ENCODE peak calls at places on chromosomes 13 and 19, in seven cellular contexts. B is nephron progenitor cell, R is NCI-H460, M is heart right ventricle, H is adipocyte, S is substantia nigra, D is SJSA1. J is an unnamed sample.

GRCh38 chr19:46637224-46637623 is 1.2 kb upstream of the GNG8 start:
- DNase-seq in H (no peak), B (no peak), M (no peak), D (no peak), R (no peak), S (no peak), J (no peak)

GRCh38 chr13:53092931-53093330 is 64.3 kb downstream of the OLFM4 start:
- DNase-seq in R (no peak), H (no peak), M (no peak), S (no peak), D (no peak), B (no peak), J (no peak)

GRCh38 chr13:19665427-19665859 is 32.0 kb downstream of the MPHOSPH8 start:
- DNase-seq in R (no peak), B (no peak), S (no peak), M (no peak), D (no peak), H (no peak), J (no peak)

GRCh38 chr19:54233941-54234340 is 8.6 kb downstream of the LILRA6 start:
- DNase-seq in D (no peak), M (no peak), R (no peak), S (no peak), H (no peak), B (no peak), J (no peak)

GRCh38 chr19:33905937-33906577 is 109.4 kb downstream of the KCTD15 start:
- DNase-seq in B (peak), H (peak), R (no peak), S (no peak), D (no peak), M (peak), J (no peak)

GRCh38 chr19:28199323-28199722 is 1013.6 kb downstream of the UQCRFS1 start:
- DNase-seq in B (no peak), S (no peak), M (no peak), H (no peak), R (no peak), D (no peak), J (no peak)

GRCh38 chr19:10417598-10418280 is 2.6 kb upstream of the PDE4A start:
- DNase-seq in B (peak), R (no peak), D (no peak), H (peak), S (no peak), M (no peak), J (no peak)

GRCh38 chr13:69956343-69956742 is 151.3 kb upstream of the ATXN8OS start:
- DNase-seq in R (no peak), B (no peak), S (no peak), D (no peak), M (no peak), H (no peak), J (no peak)

GRCh38 chr13:94129490-94129894 is 350.0 kb downstream of the DCT start:
- DNase-seq in S (no peak), M (no peak), H (no peak), B (no peak), D (no peak), R (no peak), J (no peak)

GRCh38 chr13:112202266-112202665 is 135.3 kb downstream of the SOX1 start:
- DNase-seq in M (no peak), B (no peak), D (no peak), R (no peak), H (no peak), S (no peak), J (no peak)

GRCh38 chr13:50543767-50544166 is 299.7 kb downstream of the DLEU7 start:
- DNase-seq in S (no peak), D (peak), B (no peak), M (no peak), R (no peak), H (peak), J (no peak)

GRCh38 chr13:107367258-107367657 is 799.3 kb upstream of the ARGLU1 start:
- DNase-seq in R (no peak), B (no peak), M (no peak), H (no peak), D (no peak), S (no peak), J (no peak)

GRCh38 chr13:27122036-27122435 is 49.6 kb downstream of the USP12 start:
- DNase-seq in H (no peak), R (no peak), M (no peak), D (no peak), S (no peak), B (no peak), J (no peak)

GRCh38 chr13:97259787-97260641 is 37.9 kb downstream of the MBNL2 start:
- DNase-seq in R (peak), M (no peak), H (peak), S (no peak), B (peak), D (peak), J (no peak)

GRCh38 chr13:35917942-35918645 is 213.1 kb downstream of the DCLK1 start:
- DNase-seq in H (peak), R (no peak), D (no peak), M (no peak), B (no peak), S (no peak), J (no peak)

GRCh38 chr19:41175825-41176734 is 16.9 kb upstream of the CYP2S1 start:
- DNase-seq in R (peak), B (peak), H (peak), M (no peak), D (peak), S (no peak), J (no peak)

GRCh38 chr13:113421673-113422270 is 31.5 kb downstream of the ADPRHL1 start:
- DNase-seq in R (no peak), B (no peak), H (peak), S (no peak), D (peak), M (no peak), J (no peak)

GRCh38 chr13:30371649-30372265 is 50.5 kb upstream of the UBE2L5 start:
- DNase-seq in S (no peak), B (no peak), M (no peak), H (peak), D (peak), R (no peak), J (no peak)

GRCh38 chr13:69292789-69293425 is 814.7 kb upstream of the ATXN8OS start:
- DNase-seq in S (no peak), D (no peak), B (no peak), R (no peak), H (no peak), M (no peak), J (no peak)

GRCh38 chr13:110055089-110055488 is 251.9 kb downstream of the COL4A1 start:
- DNase-seq in R (no peak), H (no peak), D (no peak), B (no peak), M (no peak), S (no peak), J (no peak)

GRCh38 chr19:12202250-12202649 is 39.4 kb downstream of the ZNF136 start:
- DNase-seq in S (no peak), M (peak), H (no peak), R (no peak), D (no peak), B (no peak), J (no peak)

GRCh38 chr13:111920306-111920931 is 146.5 kb upstream of the SOX1 start:
- DNase-seq in B (no peak), S (no peak), D (no peak), H (no peak), M (no peak), R (no peak), J (no peak)

GRCh38 chr19:50553134-50553703 is 15.0 kb downstream of the LRRC4B start:
- DNase-seq in B (no peak), M (no peak), D (no peak), H (no peak), S (no peak), R (no peak), J (no peak)

GRCh38 chr19:7257148-7258041 is 36.8 kb downstream of the INSR start:
- DNase-seq in D (no peak), R (no peak), H (no peak), M (peak), B (no peak), S (no peak), J (no peak)

GRCh38 chr13:29923554-29924481 is 73.4 kb upstream of the UBL3 start:
- DNase-seq in M (peak), B (no peak), S (no peak), H (peak), R (peak), D (peak), J (no peak)

GRCh38 chr19:18955042-18955441 is 14.0 kb upstream of the HOMER3 start:
- DNase-seq in R (no peak), H (no peak), S (no peak), B (no peak), M (no peak), D (no peak), J (no peak)

GRCh38 chr13:95087746-95088305 is 213.4 kb downstream of the ABCC4 start:
- DNase-seq in R (no peak), B (no peak), D (no peak), M (no peak), S (no peak), H (peak), J (no peak)

GRCh38 chr13:37457594-37457993 is 141.0 kb downstream of the POSTN start:
- DNase-seq in D (no peak), H (no peak), B (no peak), M (no peak), R (no peak), S (no peak), J (no peak)

GRCh38 chr13:114142640-114143490 is 10.4 kb upstream of the RASA3 start:
- DNase-seq in H (no peak), M (no peak), R (no peak), B (no peak), S (no peak), D (no peak), J (no peak)

GRCh38 chr19:23547816-23548430 is 139.1 kb downstream of the ZNF675 start:
- DNase-seq in M (no peak), R (no peak), B (no peak), S (no peak), H (no peak), D (no peak), J (no peak)

GRCh38 chr13:24361852-24362366 is 52.5 kb downstream of the C1QTNF9 start:
- DNase-seq in D (no peak), M (no peak), H (no peak), R (no peak), B (no peak), S (no peak), J (no peak)

GRCh38 chr13:95267662-95268369 is 33.4 kb downstream of the ABCC4 start:
- DNase-seq in R (no peak), D (peak), M (no peak), B (no peak), S (no peak), H (peak), J (no peak)

GRCh38 chr13:111122056-111122455 is 6.9 kb downstream of the ARHGEF7 start:
- DNase-seq in H (no peak), R (no peak), D (no peak), S (no peak), B (peak), M (no peak), J (no peak)

GRCh38 chr19:31350033-31350692 is 927 bp upstream of the TSHZ3 start:
- DNase-seq in B (peak), M (peak), S (no peak), H (peak), R (no peak), D (peak), J (no peak)

GRCh38 chr19:47581605-47582319 is 8.8 kb upstream of the ZNF541 start:
- DNase-seq in M (no peak), D (no peak), S (no peak), H (no peak), B (no peak), R (no peak), J (no peak)

GRCh38 chr19:23002690-23003422 is at the start of gene ZNF728:
- DNase-seq in R (no peak), M (peak), S (no peak), D (no peak), H (no peak), B (no peak), J (no peak)

GRCh38 chr19:34316741-34317241 is 48.2 kb upstream of the GPI start:
- DNase-seq in D (peak), B (no peak), M (no peak), H (peak), R (no peak), S (no peak), J (no peak)

GRCh38 chr13:105370011-105370645 is 1165.3 kb downstream of the EFNB2 start:
- DNase-seq in M (no peak), R (no peak), S (no peak), B (no peak), D (no peak), H (peak), J (no peak)

GRCh38 chr13:85093808-85094207 is 705.4 kb downstream of the SLITRK6 start:
- DNase-seq in S (no peak), D (no peak), H (peak), B (no peak), M (no peak), R (no peak), J (no peak)

J was measured in cerebellum.